ENCODE peak calls at places on chromosomes 4 and X, in ten cellular contexts. Z is Peyer's patch, K is heart left ventricle, J is K562, U is HCT116, R is stomach, M is prostate gland, D is gastrocnemius medialis, I is A549, F is ovary. T is an unnamed sample.

GRCh38 chr4:135249006-135249405 is 1047.4 kb upstream of the PABPC4L start:
- DNase-seq in Z (no peak), U (no peak), K (no peak), J (no peak), M (no peak), D (no peak), F (no peak), I (no peak), R (no peak), T (no peak)

GRCh38 chr4:7295917-7296660 is 103.8 kb downstream of the SORCS2 start:
- DNase-seq in R (no peak), U (peak; percentile 10), M (no peak), D (no peak), K (no peak), Z (no peak), F (peak; percentile 62), J (peak; percentile 35), I (peak; percentile 18), T (no peak)

GRCh38 chr4:26131053-26131452 is 189.8 kb upstream of the RBPJ start:
- DNase-seq in M (no peak), Z (no peak), U (no peak), J (no peak), I (no peak), R (no peak), K (no peak), D (no peak), F (no peak), T (no peak)

GRCh38 chr4:7128234-7128633 is 60.4 kb upstream of the GRPEL1 start:
- DNase-seq in J (no peak), R (no peak), D (no peak), Z (no peak), F (no peak), U (no peak), M (no peak), K (no peak), I (no peak), T (no peak)

GRCh38 chrX:149568701-149569296 is 18.5 kb downstream of the MAGEA9B start:
- DNase-seq in K (no peak), U (no peak), R (no peak), I (no peak), F (no peak), D (no peak), Z (no peak), M (no peak), J (no peak), T (no peak)

GRCh38 chr4:189090174-189090814 is 850.4 kb upstream of the FRG1 start:
- DNase-seq in U (peak; percentile 19), J (no peak), M (no peak), K (no peak), D (no peak), Z (no peak), I (peak; percentile 13), F (no peak), R (no peak), T (no peak)

GRCh38 chr4:41725254-41725653 is 23.3 kb downstream of the PHOX2B start:
- DNase-seq in I (no peak), M (no peak), F (no peak), D (no peak), J (no peak), K (no peak), U (no peak), Z (no peak), R (no peak), T (no peak)

GRCh38 chrX:133999013-133999705 is 13.8 kb upstream of the GPC3 start:
- DNase-seq in D (no peak), Z (no peak), K (peak; percentile 5), R (no peak), J (no peak), M (no peak), U (no peak), I (no peak), F (peak; percentile 66), T (no peak)

GRCh38 chr4:52712172-52712990 is 38.8 kb downstream of the ERVMER34-1 start:
- DNase-seq in M (peak; percentile 98), R (peak; percentile 99), K (peak; percentile 99), J (peak; percentile 97), D (peak; percentile 99), Z (peak; percentile 99), U (peak; percentile 88), F (peak; percentile 98), I (peak; percentile 81), T (peak; percentile 92)

GRCh38 chr4:52714597-52715254 is 36.5 kb downstream of the ERVMER34-1 start:
- DNase-seq in D (no peak), R (no peak), Z (no peak), U (no peak), K (no peak), I (no peak), J (peak; percentile 58), F (no peak), M (no peak), T (no peak)

GRCh38 chr4:52712991-52713275 is 38.3 kb downstream of the ERVMER34-1 start:
- DNase-seq in K (no peak), U (no peak), I (no peak), M (no peak), D (no peak), R (no peak), J (no peak), Z (no peak), F (no peak), T (no peak)

GRCh38 chr4:52711834-52712171 is 39.4 kb downstream of the ERVMER34-1 start:
- DNase-seq in F (no peak), R (no peak), D (no peak), Z (no peak), J (no peak), M (no peak), K (no peak), U (no peak), I (no peak), T (no peak)

GRCh38 chr4:52713456-52713937 is 37.7 kb downstream of the ERVMER34-1 start:
- DNase-seq in F (no peak), U (no peak), Z (no peak), R (no peak), I (no peak), D (peak; percentile 34), M (no peak), K (no peak), J (peak; percentile 43), T (no peak)
- TF ChIP-seq POLR2A in F (no peak), U (no peak), Z (no peak), R (no peak), I (no peak), D (no peak), M (no peak), K (no peak), J (peak; percentile 9), T (peak; percentile 57)

GRCh38 chrX:153521034-153521433 is 3.6 kb downstream of the ATP2B3 start:
- DNase-seq in I (no peak), R (peak; percentile 35), U (no peak), J (no peak), F (no peak), M (peak; percentile 6), D (no peak), K (no peak), Z (no peak), T (no peak)

GRCh38 chrX:153517421-153517820 is at the start of gene ATP2B3:
- DNase-seq in D (no peak), M (no peak), R (no peak), U (no peak), I (no peak), J (no peak), K (no peak), Z (no peak), F (no peak), T (no peak)

GRCh38 chrX:153517941-153518834 is 746 bp downstream of the ATP2B3 start:
- DNase-seq in J (no peak), R (no peak), I (no peak), K (no peak), F (no peak), U (no peak), M (no peak), D (no peak), Z (no peak), T (no peak)

GRCh38 chrX:153520286-153520917 is 3.0 kb downstream of the ATP2B3 start:
- DNase-seq in M (no peak), I (no peak), U (no peak), J (no peak), Z (no peak), K (no peak), R (no peak), D (no peak), F (no peak), T (no peak)

GRCh38 chrX:153519569-153520285 is 2.3 kb downstream of the ATP2B3 start:
- DNase-seq in M (no peak), D (no peak), Z (no peak), K (no peak), U (no peak), J (no peak), R (no peak), I (peak; percentile 47), F (no peak), T (no peak)
- TF ChIP-seq POLR2A in M (no peak), D (no peak), Z (no peak), K (no peak), U (no peak), J (no peak), R (no peak), I (no peak), F (no peak), T (no peak)

DNA sequence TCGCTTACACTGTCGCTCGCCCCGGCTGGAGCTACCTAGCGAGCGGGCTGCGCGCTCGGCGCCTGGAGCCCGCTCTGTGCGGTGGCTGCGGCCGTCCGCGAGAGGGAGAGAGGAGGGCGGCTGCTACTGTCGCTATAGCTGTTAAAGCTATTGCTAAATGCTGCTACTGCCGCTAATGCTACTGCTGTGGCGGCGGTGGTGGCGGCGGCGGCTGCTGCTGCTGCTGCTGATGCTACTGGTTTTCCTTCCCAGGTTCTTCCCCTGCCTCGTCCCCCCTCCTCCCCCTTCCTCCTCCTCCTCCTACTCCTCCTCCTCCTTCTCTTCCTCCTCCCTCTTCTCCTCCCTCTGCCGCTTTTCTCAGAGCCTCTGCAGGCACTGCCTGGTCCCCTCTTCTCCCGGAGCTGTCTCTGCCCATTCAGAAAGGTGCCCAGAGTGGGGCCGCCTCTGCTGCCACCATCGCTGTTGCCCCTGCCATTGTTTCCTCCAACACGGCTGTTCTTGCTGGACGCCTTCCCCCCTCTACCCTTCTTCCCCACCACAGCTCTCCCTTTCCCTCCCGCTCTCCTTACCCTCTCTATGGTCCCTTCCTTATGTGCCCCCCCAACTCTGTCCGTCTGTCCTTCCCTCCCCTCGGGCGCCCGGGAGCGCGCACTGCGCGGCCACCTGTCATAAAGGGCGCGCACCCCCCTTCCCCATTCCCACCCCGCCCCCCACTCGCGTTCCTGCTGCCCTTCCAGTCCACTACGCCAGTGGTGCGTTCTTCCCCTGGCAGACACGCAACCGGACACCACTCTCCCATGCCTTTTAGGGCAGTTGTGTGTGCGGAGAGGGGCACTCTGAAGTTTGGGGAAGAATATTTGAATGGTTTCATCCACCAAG is at the start of gene NEXMIF:
- DNase-seq in R (peak; percentile 48), I (peak; percentile 45), D (no peak), F (peak; percentile 25), U (no peak), Z (no peak), J (no peak), K (peak; percentile 5), M (peak; percentile 19), T (peak; percentile 34)
- TF ChIP-seq POLR2A in R (no peak), I (no peak), D (no peak), F (no peak), U (no peak), Z (no peak), J (no peak), K (no peak), M (no peak), T (peak; percentile 15)

GRCh38 chrX:40106677-40107290 is 9.0 kb upstream of the BCOR start:
- DNase-seq in M (no peak), R (no peak), Z (no peak), F (no peak), D (no peak), I (no peak), U (no peak), J (no peak), K (no peak), T (no peak)

GRCh38 chrX:40107291-40108083 is 9.7 kb upstream of the BCOR start:
- DNase-seq in I (peak; percentile 33), J (peak; percentile 85), D (peak; percentile 71), R (peak; percentile 71), U (peak; percentile 77), F (peak; percentile 53), K (peak; percentile 48), Z (peak; percentile 79), M (peak; percentile 20), T (no peak)

GRCh38 chrX:40104649-40105015 is 6.9 kb upstream of the BCOR start:
- DNase-seq in J (peak; percentile 49), M (peak; percentile 38), Z (peak; percentile 75), K (peak; percentile 43), U (no peak), I (peak; percentile 41), F (no peak), R (peak; percentile 60), D (peak; percentile 51), T (peak; percentile 41)

GRCh38 chrX:40105016-40105790 is 7.4 kb upstream of the BCOR start:
- DNase-seq in D (peak; percentile 35), R (no peak), K (peak; percentile 44), J (peak; percentile 62), F (peak; percentile 59), U (no peak), Z (peak; percentile 74), M (peak; percentile 7), I (peak; percentile 21), T (no peak)

DNA sequence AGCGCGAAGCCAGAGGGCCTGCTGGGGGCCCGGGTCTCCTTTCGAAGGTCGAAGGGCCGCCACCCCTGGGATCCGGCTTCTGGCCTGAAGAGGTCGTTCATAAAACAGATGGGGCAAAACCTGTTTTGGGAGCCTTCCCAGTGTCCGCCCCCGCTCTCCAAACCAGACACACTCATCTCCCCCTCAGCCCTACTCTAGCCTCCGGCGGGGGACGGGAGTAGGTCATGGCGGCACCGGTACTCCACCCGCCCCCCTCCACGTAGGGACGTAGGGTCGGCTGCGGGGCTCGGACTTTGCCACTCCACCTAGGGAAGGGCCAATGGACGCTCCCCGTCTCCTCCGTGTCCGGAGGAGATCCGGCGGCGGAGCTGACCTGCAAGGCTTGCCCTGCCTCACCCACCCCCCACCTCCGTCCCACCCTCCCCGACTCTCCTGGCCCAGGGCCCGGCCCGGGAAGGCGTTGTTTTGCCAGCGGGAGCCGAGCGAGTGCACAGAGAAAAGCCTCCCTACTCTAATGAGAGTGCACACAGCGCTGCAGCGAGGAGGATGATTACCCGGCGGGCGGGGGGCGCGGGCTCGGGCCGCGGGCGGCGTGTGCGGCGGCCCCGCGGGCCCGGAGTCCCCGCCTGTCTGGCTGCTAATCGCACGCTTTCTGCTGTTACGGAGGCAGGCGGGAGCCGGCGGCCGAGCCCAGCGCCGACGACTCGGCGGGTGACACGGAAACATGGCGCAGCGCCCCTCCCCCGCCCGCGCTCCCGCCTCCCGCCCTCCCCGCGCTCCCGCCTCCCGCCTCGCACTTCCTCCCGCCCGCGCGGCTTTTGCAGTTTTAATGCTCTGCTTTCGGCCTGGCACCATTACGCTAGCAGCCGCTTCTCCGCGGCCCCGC is 8.3 kb upstream of the BCOR start:
- DNase-seq in U (no peak), M (peak; percentile 63), I (peak; percentile 38), K (peak; percentile 79), D (peak; percentile 61), R (peak; percentile 77), Z (peak; percentile 82), F (peak; percentile 75), J (peak; percentile 86), T (peak; percentile 47)
- TF ChIP-seq POLR2A in U (peak; percentile 19), M (no peak), I (peak; percentile 27), K (no peak), D (peak; percentile 30), R (no peak), Z (no peak), F (no peak), J (peak; percentile 58), T (no peak)